ENCODE peak calls at places on chromosomes 7 and 10, in four cellular contexts. X is coronary artery, J is BJ, F is upper lobe of right lung. U is an unnamed sample.
A peak's percentile ranks its signal among the peaks of the same experiment; 100 is the strongest.

GRCh38 chr10:127115086-127115485 is 81.3 kb downstream of the INSYN2A start:
- DNase-seq in F (no peak), J (no peak), X (no peak), U (no peak)

GRCh38 chr10:43073191-43073590 is 3.7 kb upstream of the RET start:
- DNase-seq in J (no peak), X (no peak), F (no peak), U (no peak)

GRCh38 chr10:23525406-23525805 is 86.5 kb downstream of the OTUD1 start:
- DNase-seq in F (no peak), J (no peak), X (no peak), U (no peak)

GRCh38 chr10:110524179-110524863 is 26.6 kb downstream of the DUSP5 start:
- DNase-seq in J (no peak), F (no peak), X (peak; percentile 55), U (no peak)

GRCh38 chr7:149690688-149691446 is 82.5 kb downstream of the ZNF467 start:
- DNase-seq in J (no peak), X (no peak), F (no peak), U (peak; percentile 72)

GRCh38 chr7:128112018-128112780 is 81.0 kb upstream of the LRRC4 start:
- DNase-seq in J (no peak), F (peak; percentile 58), X (peak; percentile 52), U (no peak)

GRCh38 chr10:43249151-43249961 is 17.5 kb downstream of the RASGEF1A start:
- DNase-seq in F (peak; percentile 46), X (peak; percentile 65), J (no peak), U (no peak)

GRCh38 chr7:1127001-1127400 is 33.0 kb downstream of the ZFAND2A start:
- DNase-seq in J (no peak), F (peak; percentile 37), X (no peak), U (no peak)

GRCh38 chr10:71078454-71079145 is 133.8 kb upstream of the UNC5B start:
- DNase-seq in X (peak; percentile 56), J (no peak), F (peak; percentile 29), U (no peak)

GRCh38 chr7:151249732-151250072 is 1.2 kb upstream of the SMARCD3 start:
- DNase-seq in F (no peak), J (no peak), X (no peak), U (no peak)

GRCh38 chr10:104037261-104037951 is 48.3 kb downstream of the COL17A1 start:
- DNase-seq in F (peak; percentile 49), X (peak; percentile 52), J (no peak), U (no peak)

GRCh38 chr10:34739915-34740314 is 75.2 kb downstream of the PARD3 start:
- DNase-seq in F (peak; percentile 68), J (peak; percentile 57), X (no peak), U (peak; percentile 45)

GRCh38 chr7:25259487-25260243 is 31.4 kb upstream of the NPVF start:
- DNase-seq in J (no peak), X (no peak), F (no peak), U (peak; percentile 68)

GRCh38 chr10:75265856-75266255 is 30.1 kb upstream of the COMTD1 start:
- DNase-seq in X (no peak), J (no peak), F (no peak), U (no peak)

GRCh38 chr7:151692721-151693120 is 173.0 kb upstream of the RHEB start:
- DNase-seq in F (no peak), X (no peak), J (no peak), U (no peak)

GRCh38 chr10:17453377-17454091 is 861 bp downstream of the ST8SIA6 start:
- DNase-seq in F (peak; percentile 76), X (no peak), J (no peak), U (peak; percentile 42)

GRCh38 chr10:6694447-6695155 is 114.5 kb upstream of the PRKCQ start:
- DNase-seq in J (no peak), F (no peak), X (no peak), U (no peak)

GRCh38 chr7:40716052-40716451 is 581.2 kb downstream of the SUGCT start:
- DNase-seq in X (no peak), J (no peak), F (no peak), U (no peak)

GRCh38 chr10:103823706-103824272 is 31.6 kb downstream of the SH3PXD2A start:
- DNase-seq in F (peak; percentile 46), X (no peak), J (no peak), U (no peak)

GRCh38 chr7:76316984-76317781 is 14.7 kb downstream of the HSPB1 start:
- DNase-seq in F (no peak), X (no peak), J (no peak), U (no peak)

GRCh38 chr7:76315372-76315771 is 12.9 kb downstream of the HSPB1 start:
- DNase-seq in J (no peak), X (no peak), F (no peak), U (no peak)

GRCh38 chr7:76314042-76314721 is 11.7 kb downstream of the HSPB1 start:
- DNase-seq in F (peak; percentile 97), J (no peak), X (peak; percentile 97), U (peak; percentile 100)

GRCh38 chr7:76317782-76318487 is 15.5 kb downstream of the HSPB1 start:
- DNase-seq in J (peak; percentile 75), X (peak; percentile 98), F (peak; percentile 99), U (peak; percentile 94)

DNA sequence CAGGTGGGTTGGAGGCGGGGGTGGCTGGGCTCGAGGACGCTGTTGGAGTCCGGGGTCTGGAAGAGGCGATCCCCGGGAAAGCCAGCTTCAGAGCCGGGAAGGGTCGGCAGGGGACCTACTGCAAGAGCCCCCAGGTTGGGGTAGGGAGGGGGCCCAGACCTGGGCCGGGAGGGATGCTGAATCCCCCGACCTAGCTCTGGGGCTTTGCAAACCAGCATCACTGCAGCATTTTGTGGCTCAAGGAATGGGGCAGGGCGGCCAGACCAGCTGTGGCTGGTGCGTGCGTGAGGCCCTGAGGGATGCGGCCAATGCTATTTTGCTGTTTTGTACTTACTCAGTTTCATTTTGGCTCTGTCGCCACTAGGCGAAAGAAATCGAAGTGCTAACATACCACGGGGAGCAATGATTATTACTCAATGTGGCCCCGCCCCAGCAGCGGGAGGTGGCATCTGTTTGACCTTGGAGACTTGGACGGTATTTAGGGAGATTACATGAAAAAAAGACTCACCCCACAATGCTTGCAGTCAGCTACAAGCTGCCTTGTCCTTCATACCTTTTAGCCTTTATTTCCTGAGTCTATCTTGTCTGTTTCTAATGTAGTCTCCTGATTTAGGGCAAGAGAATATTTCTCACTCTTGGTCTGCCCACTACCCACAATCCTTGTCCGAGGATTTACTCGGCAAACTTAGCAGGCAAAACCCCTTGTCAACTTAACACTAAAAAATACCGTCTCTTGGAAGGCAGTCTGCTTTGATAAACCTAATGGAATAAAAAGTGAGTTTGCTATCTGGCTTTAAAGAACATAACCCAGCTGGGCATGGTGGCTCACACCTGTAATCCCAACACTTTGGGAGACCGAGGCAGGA is 16.2 kb downstream of the HSPB1 start:
- DNase-seq in F (peak; percentile 83), J (peak; percentile 62), X (peak; percentile 88), U (peak; percentile 48)
- TF ChIP-seq CTCF in F (peak; percentile 40), J (peak; percentile 32), X (peak; percentile 15), U (no peak)

DNA sequence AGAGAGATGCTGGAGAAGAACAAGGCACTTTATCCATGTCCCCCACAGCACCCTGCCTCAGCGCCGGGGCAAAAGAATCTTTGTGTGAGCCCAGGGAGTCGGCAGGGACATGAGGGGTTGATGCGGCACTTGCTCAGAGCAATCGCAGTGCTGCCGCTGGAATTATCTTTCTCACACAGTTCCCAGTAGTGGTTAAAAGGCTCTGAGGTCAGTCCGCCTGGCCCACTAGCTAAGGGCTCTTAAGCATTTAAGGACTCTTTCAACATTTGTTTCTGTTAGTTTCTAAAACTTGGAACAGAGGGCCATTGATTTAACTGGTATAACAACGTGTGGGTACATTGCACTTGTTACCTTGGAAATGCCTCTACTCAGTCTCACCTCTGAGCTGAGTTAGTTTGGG is 208.0 kb upstream of the C7orf33 start:
- DNase-seq in J (no peak), F (no peak), X (no peak), U (no peak)
- TF ChIP-seq CTCF in J (no peak), F (no peak), X (no peak), U (no peak)

GRCh38 chr10:21495002-21495685 is 30.3 kb downstream of the SKIDA1 start:
- DNase-seq in F (no peak), X (no peak), J (no peak), U (peak; percentile 15)
- TF ChIP-seq CTCF in F (no peak), X (no peak), J (peak; percentile 31), U (no peak)

DNA sequence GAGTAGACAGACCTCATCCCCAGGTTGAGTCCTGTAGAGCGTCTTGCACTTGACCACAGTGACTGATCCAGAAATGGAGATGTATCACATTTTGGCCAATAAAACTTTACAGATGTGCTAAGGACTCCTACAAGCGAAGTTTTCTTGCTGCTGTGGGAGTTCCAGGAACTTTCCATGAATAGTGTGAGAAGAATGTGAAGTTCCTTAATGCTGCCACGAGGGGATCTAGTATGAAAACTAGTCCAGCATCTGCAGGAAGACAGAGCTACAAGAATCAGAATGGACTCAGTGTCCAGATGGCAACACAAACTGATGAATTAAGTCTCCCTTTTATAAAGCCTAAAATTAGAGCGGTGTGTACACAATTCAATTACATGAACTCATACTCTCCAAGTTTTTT is 14.8 kb upstream of the LSM8 start:
- DNase-seq in X (no peak), F (no peak), J (no peak), U (no peak)
- TF ChIP-seq CTCF in X (no peak), F (no peak), J (peak; percentile 10), U (no peak)

GRCh38 chr10:86661161-86662025 is 6.9 kb upstream of the LDB3 start:
- DNase-seq in X (peak; percentile 46), J (no peak), F (peak; percentile 61), U (no peak)
- TF ChIP-seq CTCF in X (no peak), J (no peak), F (no peak), U (no peak)

DNA sequence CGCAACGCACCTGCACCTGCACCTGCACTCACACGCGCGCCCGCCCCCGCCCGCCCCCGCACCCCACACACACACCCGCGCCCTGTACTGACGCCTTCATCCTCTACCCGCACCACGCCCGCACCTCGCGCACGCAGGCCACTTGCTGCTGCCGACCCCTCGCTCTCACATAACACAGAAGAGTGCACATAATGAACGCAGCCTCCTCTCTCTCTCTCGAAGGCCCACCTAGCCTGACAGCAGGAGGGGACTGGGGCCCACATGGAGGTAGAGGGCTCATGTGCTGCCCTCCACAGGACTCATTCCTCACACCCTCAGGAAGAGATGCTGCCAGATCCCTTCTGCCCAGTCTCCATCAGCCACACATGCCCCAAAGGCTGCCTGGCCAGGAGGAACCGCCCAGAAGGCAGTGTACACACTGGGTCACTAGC is 432 bp upstream of the CAMK2B start:
- DNase-seq in X (no peak), J (no peak), F (peak; percentile 38), U (no peak)
- TF ChIP-seq CTCF in X (no peak), J (no peak), F (no peak), U (no peak)